ENCODE peak calls at places on chromosomes 7 and 10, in four cellular contexts. One of them, this sample, is unnamed.

GRCh38 chr10:33326897-33327296 is 7.6 kb downstream of the NRP1 start:
- DNase-seq in PC-3: no peak
- DNase-seq in astrocyte of the spinal cord: no peak
- DNase-seq in HL-60: no peak
- DNase-seq in this sample: peak; percentile 63

GRCh38 chr7:34396437-34397064 is 261.5 kb upstream of the NPSR1 start:
- DNase-seq in PC-3: no peak
- DNase-seq in astrocyte of the spinal cord: no peak
- DNase-seq in HL-60: no peak
- DNase-seq in this sample: no peak

GRCh38 chr10:24542314-24543270 is 181.1 kb downstream of the ARHGAP21 start:
- DNase-seq in astrocyte of the spinal cord: no peak
- DNase-seq in HL-60: no peak
- DNase-seq in PC-3: no peak
- DNase-seq in this sample: no peak

GRCh38 chr10:71312840-71313789 is 5.9 kb upstream of the SLC29A3 start:
- DNase-seq in PC-3: no peak
- DNase-seq in astrocyte of the spinal cord: peak; percentile 54
- DNase-seq in HL-60: no peak
- DNase-seq in this sample: peak; percentile 76

GRCh38 chr10:84727398-84727797 is 399.0 kb downstream of the CCSER2 start:
- DNase-seq in astrocyte of the spinal cord: no peak
- DNase-seq in PC-3: no peak
- DNase-seq in HL-60: no peak
- DNase-seq in this sample: no peak

GRCh38 chr7:46651070-46651469 is 730.0 kb upstream of the IGFBP3 start:
- DNase-seq in astrocyte of the spinal cord: no peak
- DNase-seq in HL-60: no peak
- DNase-seq in PC-3: peak; percentile 91
- DNase-seq in this sample: no peak

GRCh38 chr7:124155400-124156022 is 122.6 kb upstream of the TMEM229A start:
- DNase-seq in HL-60: no peak
- DNase-seq in PC-3: peak; percentile 62
- DNase-seq in astrocyte of the spinal cord: peak; percentile 53
- DNase-seq in this sample: peak; percentile 39

GRCh38 chr7:130263130-130263529 is 3.5 kb upstream of the CPA2 start:
- DNase-seq in HL-60: peak; percentile 12
- DNase-seq in PC-3: no peak
- DNase-seq in astrocyte of the spinal cord: no peak
- DNase-seq in this sample: no peak

GRCh38 chr10:91294134-91294906 is 73.9 kb downstream of the PCGF5 start:
- DNase-seq in PC-3: no peak
- DNase-seq in HL-60: no peak
- DNase-seq in astrocyte of the spinal cord: no peak
- DNase-seq in this sample: no peak

GRCh38 chr10:71613303-71613777 is 106.2 kb downstream of the C10orf105 start:
- DNase-seq in PC-3: peak; percentile 64
- DNase-seq in HL-60: no peak
- DNase-seq in astrocyte of the spinal cord: no peak
- DNase-seq in this sample: no peak

GRCh38 chr10:47384148-47384921 is at the start of gene ZNF488:
- DNase-seq in PC-3: peak; percentile 86
- DNase-seq in HL-60: peak; percentile 56
- DNase-seq in astrocyte of the spinal cord: peak; percentile 73
- DNase-seq in this sample: peak; percentile 84

GRCh38 chr10:97596101-97597055 is 6.9 kb downstream of the C10orf62 start:
- DNase-seq in astrocyte of the spinal cord: peak; percentile 88
- DNase-seq in HL-60: no peak
- DNase-seq in PC-3: peak; percentile 69
- DNase-seq in this sample: peak; percentile 54

GRCh38 chr7:130156140-130156539 is 49.1 kb downstream of the TMEM209 start:
- DNase-seq in HL-60: no peak
- DNase-seq in astrocyte of the spinal cord: no peak
- DNase-seq in PC-3: no peak
- DNase-seq in this sample: no peak

GRCh38 chr7:25949672-25950487 is 202.1 kb upstream of the NFE2L3 start:
- DNase-seq in PC-3: no peak
- DNase-seq in HL-60: no peak
- DNase-seq in astrocyte of the spinal cord: no peak
- DNase-seq in this sample: no peak

GRCh38 chr10:70283071-70283444 is 746 bp downstream of the NPFFR1 start:
- DNase-seq in PC-3: no peak
- DNase-seq in HL-60: no peak
- DNase-seq in astrocyte of the spinal cord: no peak
- DNase-seq in this sample: no peak

GRCh38 chr10:70286616-70287015 is 2.8 kb upstream of the NPFFR1 start:
- DNase-seq in astrocyte of the spinal cord: peak; percentile 9
- DNase-seq in HL-60: no peak
- DNase-seq in PC-3: no peak
- DNase-seq in this sample: no peak

GRCh38 chr10:70283445-70284399 is at the start of gene NPFFR1:
- DNase-seq in HL-60: no peak
- DNase-seq in PC-3: no peak
- DNase-seq in astrocyte of the spinal cord: no peak
- DNase-seq in this sample: no peak

GRCh38 chr10:70285432-70285831 is 1.6 kb upstream of the NPFFR1 start:
- DNase-seq in HL-60: no peak
- DNase-seq in astrocyte of the spinal cord: no peak
- DNase-seq in PC-3: no peak
- DNase-seq in this sample: no peak

GRCh38 chr10:70284542-70285150 is 842 bp upstream of the NPFFR1 start:
- DNase-seq in HL-60: no peak
- DNase-seq in PC-3: no peak
- DNase-seq in astrocyte of the spinal cord: no peak
- DNase-seq in this sample: no peak
- TF ChIP-seq CTCF in HL-60: no peak
- TF ChIP-seq CTCF in PC-3: no peak
- TF ChIP-seq CTCF in astrocyte of the spinal cord: no peak
- TF ChIP-seq CTCF in this sample: no peak

GRCh38 chr10:2744547-2745212 is 322.7 kb upstream of the PFKP start:
- DNase-seq in PC-3: no peak
- DNase-seq in HL-60: no peak
- DNase-seq in astrocyte of the spinal cord: no peak
- DNase-seq in this sample: no peak
- H3K4me3 ChIP-seq in PC-3: no peak overlapping the region
- H3K4me3 ChIP-seq in HL-60: no peak overlapping the region
- H3K4me3 ChIP-seq in astrocyte of the spinal cord: no peak overlapping the region
- H3K4me3 ChIP-seq in this sample: no peak overlapping the region

DNA sequence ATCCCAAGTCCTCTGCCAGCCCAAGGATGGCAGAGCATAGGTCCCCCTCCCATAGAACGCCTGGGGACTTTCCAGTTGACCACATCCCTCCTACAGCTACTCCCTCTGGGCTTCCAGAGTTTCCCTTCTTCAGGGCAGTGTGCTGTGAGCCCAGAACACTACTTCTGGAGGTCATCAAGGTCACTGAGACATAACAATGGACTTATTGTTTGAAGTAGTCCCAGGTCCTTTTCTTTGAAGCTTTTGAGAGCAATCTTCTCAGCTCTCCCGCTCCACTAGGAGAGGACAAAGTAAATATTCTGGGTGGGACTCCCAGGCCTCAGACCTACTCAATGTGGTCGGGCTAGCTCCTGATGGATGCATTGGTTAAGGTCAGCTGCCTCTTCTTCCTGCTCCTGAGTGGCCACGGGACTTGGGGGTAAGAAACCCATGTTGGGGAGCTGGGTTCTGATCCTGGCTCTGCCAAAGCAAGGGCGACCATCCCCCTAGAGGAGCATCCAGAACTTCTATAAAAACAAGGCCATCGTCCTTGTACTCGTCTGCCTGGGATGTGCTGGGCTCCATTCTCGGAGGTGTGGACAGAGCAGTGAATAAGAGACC is 83.5 kb upstream of the DDC start:
- DNase-seq in HL-60: no peak
- DNase-seq in astrocyte of the spinal cord: no peak
- DNase-seq in PC-3: no peak
- DNase-seq in this sample: no peak
- TF ChIP-seq CTCF in HL-60: no peak
- TF ChIP-seq CTCF in astrocyte of the spinal cord: no peak
- TF ChIP-seq CTCF in PC-3: no peak
- TF ChIP-seq CTCF in this sample: no peak

DNA sequence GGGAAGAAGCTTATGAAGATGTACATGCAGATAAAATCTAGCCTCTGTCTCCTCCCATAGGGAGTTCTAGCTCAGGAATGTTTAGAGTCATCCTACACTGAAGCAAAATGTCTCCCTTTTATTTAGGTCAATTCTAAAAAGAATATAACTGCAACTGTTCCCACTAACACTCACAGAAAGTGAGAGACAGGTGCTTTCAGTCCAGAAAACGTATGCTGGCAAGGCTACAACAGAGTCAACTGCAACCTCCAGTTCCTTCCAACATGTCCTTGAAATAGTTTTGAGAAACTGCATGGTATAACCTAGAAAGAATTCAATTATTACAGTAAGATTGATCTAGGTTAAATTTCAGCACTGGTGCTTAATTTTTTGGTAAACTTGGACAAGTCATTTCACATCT is 46.8 kb upstream of the KCND2 start:
- DNase-seq in PC-3: no peak
- DNase-seq in astrocyte of the spinal cord: no peak
- DNase-seq in HL-60: no peak
- DNase-seq in this sample: no peak
- H3K4me3 ChIP-seq in PC-3: no peak overlapping the region
- H3K4me3 ChIP-seq in astrocyte of the spinal cord: no peak overlapping the region
- H3K4me3 ChIP-seq in HL-60: no peak overlapping the region
- H3K4me3 ChIP-seq in this sample: no peak overlapping the region